ENCODE peak calls at places on chromosomes 2 and 18, in five cellular contexts. Q is K562, E is HTR-8/SVneo, S is testis, I is EH. N is an unnamed sample.

GRCh38 chr18:23324056-23324811 is 128.9 kb upstream of the RIOK3 start:
- DNase-seq in Q (no peak), E (no peak), S (no peak), I (no peak), N (no peak)

GRCh38 chr2:202669841-202670240 is 35.1 kb downstream of the FAM117B start:
- DNase-seq in Q (no peak), E (no peak), S (no peak), I (no peak), N (no peak)

GRCh38 chr18:62418258-62418657 is 93.1 kb downstream of the TNFRSF11A start:
- DNase-seq in Q (no peak), E (no peak), S (no peak), I (no peak), N (no peak)

GRCh38 chr18:35106013-35106844 is 65.0 kb downstream of the MAPRE2 start:
- DNase-seq in Q (no peak), E (no peak), S (no peak), I (no peak), N (no peak)

GRCh38 chr2:199446996-199447395 is 10.7 kb downstream of the SATB2 start:
- DNase-seq in Q (no peak), E (no peak), S (no peak), I (no peak), N (no peak)

GRCh38 chr2:98483257-98483861 is 38.7 kb downstream of the INPP4A start:
- DNase-seq in Q (no peak), E (no peak), S (no peak), I (no peak), N (no peak)

GRCh38 chr2:150735894-150736498 is 248.5 kb upstream of the RND3 start:
- DNase-seq in Q (no peak), E (no peak), S (no peak), I (no peak), N (no peak)

GRCh38 chr2:197929008-197929885 is 124.9 kb downstream of the PLCL1 start:
- DNase-seq in Q (peak; percentile 76), E (no peak), S (no peak), I (no peak), N (no peak)

GRCh38 chr2:51153236-51153635 is 121.3 kb upstream of the NRXN1 start:
- DNase-seq in Q (no peak), E (no peak), S (no peak), I (no peak), N (no peak)

GRCh38 chr2:217120429-217120828 is 260.6 kb upstream of the TNP1 start:
- DNase-seq in Q (no peak), E (no peak), S (no peak), I (no peak), N (no peak)

GRCh38 chr2:150859162-150859561 is 371.7 kb upstream of the RND3 start:
- DNase-seq in Q (no peak), E (no peak), S (no peak), I (no peak), N (no peak)

GRCh38 chr2:46230677-46231425 is 66.4 kb upstream of the EPAS1 start:
- DNase-seq in Q (no peak), E (no peak), S (no peak), I (no peak), N (no peak)

GRCh38 chr2:223051580-223052375 is at the start of gene KCNE4:
- DNase-seq in Q (no peak), E (no peak), S (peak; percentile 70), I (peak; percentile 90), N (no peak)

GRCh38 chr18:34709104-34709503 is 994 bp upstream of the DTNA start:
- DNase-seq in Q (no peak), E (no peak), S (no peak), I (peak; percentile 90), N (peak; percentile 75)

GRCh38 chr18:46253498-46253897 is 149.3 kb downstream of the HAUS1 start:
- DNase-seq in Q (no peak), E (peak; percentile 21), S (no peak), I (peak; percentile 66), N (peak; percentile 19)